ENCODE peak calls at places on chromosomes 3 and 15, in eight cellular contexts. U, R, H, O, P, N, W and L are unnamed samples.

GRCh38 chr3:188687389-188687788 is 484.4 kb upstream of the TPRG1 start:
- DNase-seq in R (no peak), H (no peak), U (no peak), N (no peak), O (no peak), W (no peak), P (no peak), L (no peak)

GRCh38 chr3:35679409-35680080 is 40.2 kb downstream of the ARPP21 start:
- DNase-seq in P (no peak), O (no peak), W (no peak), N (no peak), U (no peak), R (no peak), H (no peak), L (no peak)

GRCh38 chr3:21158801-21159564 is 592.0 kb downstream of the ZNF385D start:
- DNase-seq in N (no peak), P (no peak), H (no peak), R (no peak), O (no peak), U (no peak), W (no peak), L (no peak)

GRCh38 chr3:168707900-168708299 is 612.2 kb upstream of the GOLIM4 start:
- DNase-seq in O (no peak), U (no peak), N (no peak), R (no peak), H (no peak), P (no peak), W (no peak), L (no peak)

GRCh38 chr3:188900421-188900941 is 271.3 kb upstream of the TPRG1 start:
- DNase-seq in U (no peak), H (no peak), R (no peak), O (no peak), N (no peak), W (no peak), P (no peak), L (no peak)

GRCh38 chr15:42344763-42345162 is 14.5 kb upstream of the CAPN3 start:
- DNase-seq in U (no peak), W (no peak), O (no peak), N (no peak), P (no peak), H (no peak), R (no peak), L (no peak)

GRCh38 chr15:64466408-64467116 is 6.2 kb downstream of the ZNF609 start:
- DNase-seq in U (no peak), P (no peak), H (no peak), O (no peak), W (no peak), N (no peak), R (no peak), L (no peak)

GRCh38 chr15:57198654-57199241 is 177.6 kb upstream of the CGNL1 start:
- DNase-seq in R (no peak), W (peak; percentile 34), O (no peak), H (no peak), P (no peak), U (no peak), N (no peak), L (no peak)

GRCh38 chr3:43770426-43771103 is 79.8 kb downstream of the ABHD5 start:
- DNase-seq in N (no peak), W (peak; percentile 69), R (no peak), O (no peak), H (peak; percentile 64), U (no peak), P (peak; percentile 74), L (peak; percentile 73)

GRCh38 chr3:55486857-55487375 is at the start of gene WNT5A:
- DNase-seq in R (no peak), U (no peak), N (no peak), H (peak; percentile 91), P (no peak), W (peak; percentile 32), O (no peak), L (peak; percentile 67)

DNA sequence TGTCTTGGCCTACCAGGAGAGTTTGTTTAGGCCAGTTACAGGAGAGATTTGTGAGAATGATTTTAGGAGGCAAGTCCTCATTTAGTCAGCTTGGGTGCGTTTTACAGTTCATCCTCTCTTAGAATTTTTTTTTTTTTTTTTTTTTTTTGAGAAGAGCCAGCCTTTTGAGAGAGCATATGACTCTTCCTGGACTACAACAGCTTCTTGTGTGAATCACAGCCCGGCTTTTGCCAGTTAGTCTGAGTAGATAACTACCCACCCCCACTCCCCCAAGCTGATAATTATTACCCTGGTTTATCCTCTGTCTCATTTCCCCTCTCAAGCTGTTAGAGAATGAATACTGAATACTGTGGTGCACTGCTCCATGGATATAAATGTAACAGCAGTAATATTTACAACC is 7.8 kb downstream of the CHD2 start:
- DNase-seq in N (no peak), P (no peak), R (no peak), H (no peak), U (no peak), O (no peak), W (no peak), L (peak; percentile 87)
- TF ChIP-seq POLR2AphosphoS5 in N (no peak), P (no peak), R (no peak), H (no peak), U (no peak), O (no peak), W (no peak), L (peak; percentile 24)

GRCh38 chr15:78069052-78069414 is 8.5 kb downstream of the TBC1D2B start:
- DNase-seq in R (no peak), W (no peak), P (no peak), N (no peak), U (no peak), O (no peak), H (no peak), L (peak; percentile 46)

GRCh38 chr15:78065973-78066946 is 11.3 kb downstream of the TBC1D2B start:
- DNase-seq in U (no peak), W (no peak), P (no peak), O (no peak), H (no peak), N (no peak), R (no peak), L (peak; percentile 65)

GRCh38 chr15:78069630-78070029 is 7.9 kb downstream of the TBC1D2B start:
- DNase-seq in O (no peak), R (no peak), U (no peak), N (no peak), H (no peak), P (no peak), W (no peak), L (no peak)

GRCh38 chr15:78065284-78065872 is 12.1 kb downstream of the TBC1D2B start:
- DNase-seq in N (no peak), R (no peak), H (no peak), O (no peak), W (peak; percentile 66), U (no peak), P (peak; percentile 47), L (peak; percentile 91)

DNA sequence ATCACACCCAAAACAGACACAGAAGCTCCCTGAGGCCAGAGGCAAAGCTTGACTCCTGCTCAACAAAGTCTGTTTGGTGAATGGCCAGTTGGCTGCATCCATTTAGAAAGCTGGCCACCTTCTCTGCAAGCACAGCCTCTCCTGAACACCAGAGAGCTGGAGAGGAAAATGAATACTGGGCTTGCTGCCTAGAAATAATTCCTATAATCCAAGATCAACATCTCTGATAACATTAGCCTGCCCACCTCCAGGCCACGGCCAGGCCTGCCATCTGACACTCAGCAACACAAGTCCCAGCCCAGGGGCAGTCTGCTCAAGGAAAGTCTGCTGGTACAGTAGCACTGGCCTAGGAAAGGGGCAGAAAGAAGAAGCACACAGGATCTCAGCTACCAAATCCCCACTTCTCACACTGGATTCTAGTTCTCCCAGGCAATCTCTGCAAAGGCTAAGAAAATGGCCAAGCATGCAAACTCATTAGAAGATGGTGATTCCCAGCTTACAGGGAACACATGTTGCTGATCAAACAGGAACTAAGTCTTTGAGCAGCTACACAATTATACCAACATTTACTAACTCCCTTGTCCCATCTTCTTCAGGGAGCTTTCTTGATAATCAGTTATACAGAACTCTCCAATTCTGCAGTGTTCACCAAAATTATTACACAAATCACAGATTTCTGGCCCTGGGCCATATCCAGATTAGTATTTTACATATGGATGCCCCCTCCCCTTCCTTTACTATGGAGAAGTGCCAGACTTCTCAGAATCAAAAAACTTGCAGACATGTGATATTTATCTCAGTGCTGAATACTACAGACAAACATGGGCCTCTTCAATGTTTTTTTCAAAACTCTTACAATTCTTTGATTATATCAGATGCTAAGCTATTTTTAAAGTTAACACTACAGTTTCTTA is 9.9 kb downstream of the TBC1D2B start:
- DNase-seq in R (no peak), W (no peak), U (no peak), N (no peak), H (no peak), P (peak; percentile 69), O (no peak), L (peak; percentile 61)
- TF ChIP-seq POLR2AphosphoS5 in R (no peak), W (no peak), U (no peak), N (no peak), H (no peak), P (no peak), O (no peak), L (no peak)

DNA sequence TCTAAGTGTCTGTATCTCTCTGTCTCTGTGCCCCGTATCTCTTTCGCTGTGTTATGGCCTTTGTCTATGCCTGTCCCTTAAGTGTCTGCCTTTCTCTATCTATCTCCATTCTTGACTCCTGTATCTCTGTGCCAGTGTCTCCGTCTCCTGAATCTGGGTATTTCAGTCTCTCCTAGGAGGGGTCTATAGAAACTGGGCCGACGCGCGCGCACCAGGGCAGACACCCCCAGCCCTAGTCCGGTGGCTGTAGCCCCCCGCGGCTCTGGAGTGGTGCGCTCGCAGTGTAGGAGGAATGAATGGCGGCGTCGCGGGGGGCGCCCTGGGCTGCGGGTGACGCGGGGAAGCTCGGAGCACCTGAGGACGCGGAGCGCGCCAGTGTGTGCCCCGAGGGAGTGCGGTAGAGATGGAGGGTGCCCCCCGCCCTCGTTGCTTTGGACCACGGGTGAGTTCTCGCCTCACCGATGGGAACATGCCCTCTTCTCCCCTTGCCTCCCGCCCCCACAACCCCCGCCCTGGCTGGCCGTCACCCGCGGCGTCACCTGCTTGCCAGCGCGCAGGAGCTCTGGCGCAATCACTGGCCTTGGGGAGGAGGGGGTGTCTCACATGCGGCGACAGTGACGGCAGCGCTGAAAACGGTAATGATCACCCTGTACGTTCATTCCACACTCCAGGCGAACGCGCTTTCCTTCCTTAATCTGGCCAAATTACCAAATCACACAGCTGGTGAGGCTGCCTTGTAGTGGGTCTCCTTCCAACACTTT is 993 bp upstream of the CAMK2N2 start:
- DNase-seq in R (no peak), N (no peak), P (no peak), H (peak; percentile 84), O (peak; percentile 58), W (no peak), U (no peak), L (no peak)
- TF ChIP-seq POLR2AphosphoS5 in R (no peak), N (no peak), P (no peak), H (no peak), O (no peak), W (no peak), U (no peak), L (no peak)

GRCh38 chr15:87527875-87528274 is 728.7 kb downstream of the NTRK3 start:
- DNase-seq in H (no peak), N (no peak), P (no peak), U (no peak), R (no peak), W (no peak), O (no peak), L (no peak)
- TF ChIP-seq POLR2AphosphoS5 in H (no peak), N (no peak), P (no peak), U (no peak), R (no peak), W (no peak), O (no peak), L (no peak)

GRCh38 chr3:79255696-79256095 is 512.1 kb downstream of the ROBO1 start:
- DNase-seq in W (no peak), N (no peak), R (no peak), U (no peak), P (no peak), O (no peak), H (no peak), L (no peak)
- TF ChIP-seq POLR2AphosphoS5 in W (no peak), N (no peak), R (no peak), U (no peak), P (no peak), O (no peak), H (no peak), L (no peak)